ENCODE peak calls at places on chromosomes 11 and 22, in nine cellular contexts. O is upper lobe of left lung, W is ovary, C is kidney, Y is heart left ventricle, A is thoracic aorta, Z is uterus, S is body of pancreas, H is IMR-90. N is an unnamed sample.

GRCh38 chr11:131907371-131907770 is 537.0 kb downstream of the NTM start:
- DNase-seq in Y (no peak), S (no peak), W (no peak), H (no peak), A (no peak), Z (no peak), C (no peak), O (no peak), N (no peak)

GRCh38 chr11:77175869-77176539 is 48.0 kb downstream of the MYO7A start:
- DNase-seq in Z (no peak), C (peak; percentile 61), W (no peak), Y (peak; percentile 82), H (no peak), A (no peak), S (peak; percentile 53), O (no peak), N (no peak)

GRCh38 chr22:31036671-31037550 is 44.2 kb upstream of the SMTN start:
- DNase-seq in Y (no peak), A (no peak), O (no peak), W (peak; percentile 31), S (no peak), Z (peak; percentile 77), C (peak; percentile 69), H (peak; percentile 53), N (no peak)

GRCh38 chr11:90229791-90230190 is 6.9 kb upstream of the CHORDC1 start:
- DNase-seq in S (no peak), H (peak; percentile 23), C (no peak), A (no peak), W (no peak), Z (no peak), O (no peak), Y (no peak), N (no peak)

GRCh38 chr11:87035976-87036583 is 1.7 kb upstream of the TMEM135 start:
- DNase-seq in S (no peak), C (no peak), Y (no peak), O (no peak), A (no peak), H (no peak), W (no peak), Z (no peak), N (no peak)

GRCh38 chr22:19703869-19704268 is 10.4 kb upstream of the SEPTIN5 start:
- DNase-seq in O (peak; percentile 34), Y (no peak), W (no peak), Z (no peak), C (peak; percentile 42), S (no peak), H (no peak), A (no peak), N (no peak)

GRCh38 chr22:37907036-37907954 is 1.2 kb downstream of the MICALL1 start:
- DNase-seq in W (no peak), H (peak; percentile 15), Y (no peak), Z (no peak), C (peak; percentile 65), A (no peak), O (no peak), S (no peak), N (no peak)

GRCh38 chr11:67376421-67376820 is 3.0 kb upstream of the CLCF1 start:
- DNase-seq in H (no peak), Z (no peak), Y (no peak), W (no peak), S (no peak), C (no peak), O (no peak), A (no peak), N (no peak)

GRCh38 chr11:44110231-44110679 is 14.8 kb downstream of the EXT2 start:
- DNase-seq in H (peak; percentile 40), Z (peak; percentile 58), C (no peak), Y (peak; percentile 46), S (peak; percentile 54), W (peak; percentile 46), A (no peak), O (no peak), N (no peak)

GRCh38 chr11:119441898-119442243 is 18.9 kb upstream of the THY1 start:
- DNase-seq in A (no peak), S (no peak), H (no peak), Z (no peak), C (no peak), Y (peak; percentile 20), W (no peak), O (no peak), N (no peak)

GRCh38 chr11:34826384-34826726 is 89.8 kb downstream of the APIP start:
- DNase-seq in H (no peak), Z (no peak), S (no peak), A (no peak), W (no peak), Y (no peak), C (no peak), O (no peak), N (no peak)

GRCh38 chr11:111819161-111820058 is 52.0 kb downstream of the ALG9 start:
- DNase-seq in Y (no peak), A (no peak), C (no peak), Z (peak; percentile 51), O (no peak), W (no peak), S (peak; percentile 62), H (peak; percentile 82), N (no peak)

GRCh38 chr11:61749607-61750217 is 2.7 kb upstream of the MYRF start:
- DNase-seq in A (no peak), Y (no peak), C (peak; percentile 60), O (peak; percentile 56), W (no peak), H (no peak), Z (no peak), S (no peak), N (no peak)

GRCh38 chr11:8766043-8766992 is 83.7 kb downstream of the RPL27A start:
- DNase-seq in A (no peak), S (no peak), H (peak; percentile 52), W (no peak), Z (no peak), Y (no peak), O (no peak), C (no peak), N (no peak)

GRCh38 chr22:25903294-25903693 is 161.3 kb downstream of the MYO18B start:
- DNase-seq in Z (no peak), C (no peak), A (no peak), S (no peak), W (no peak), O (peak; percentile 6), Y (no peak), H (no peak), N (no peak)

GRCh38 chr11:65559951-65560537 is 1.9 kb upstream of the LTBP3 start:
- DNase-seq in A (peak; percentile 30), S (peak; percentile 48), W (no peak), H (peak; percentile 53), C (peak; percentile 64), Y (no peak), O (no peak), Z (peak; percentile 56), N (no peak)

GRCh38 chr11:106466441-106467190 is 389.2 kb downstream of the AASDHPPT start:
- DNase-seq in O (no peak), S (peak; percentile 18), W (no peak), Z (no peak), Y (no peak), H (peak; percentile 94), A (no peak), C (no peak), N (no peak)

DNA sequence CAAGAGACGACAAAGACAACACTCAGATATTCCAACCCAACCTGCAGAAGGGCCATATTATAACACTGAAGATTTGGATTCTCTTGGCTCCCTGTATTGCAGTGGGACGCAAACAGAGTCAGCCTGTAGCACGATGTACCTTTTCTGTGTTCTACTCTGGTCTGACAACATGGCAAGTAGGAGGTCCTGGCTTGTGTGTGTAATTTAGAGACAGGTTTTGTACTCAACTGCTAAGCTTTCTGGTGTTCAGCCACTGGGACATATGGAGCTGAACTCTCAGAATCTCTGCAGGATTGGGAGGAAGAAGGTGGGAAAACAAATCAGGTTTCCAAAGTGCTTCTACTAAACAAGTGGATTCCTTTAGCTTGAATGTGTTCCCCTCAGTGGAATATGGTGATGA is 192.4 kb upstream of the MTMR2 start:
- DNase-seq in C (no peak), W (no peak), O (no peak), A (no peak), Z (no peak), H (peak; percentile 40), S (no peak), Y (no peak), N (no peak)
- H3K9me3 ChIP-seq in C (no peaks in the 10 kb centered on the region), W (no peaks in the 10 kb centered on the region), O (no peaks in the 10 kb centered on the region), A (no peaks in the 10 kb centered on the region), Z (no peaks in the 10 kb centered on the region), H (no peaks in the 10 kb centered on the region), S (no peaks in the 10 kb centered on the region), Y (no peaks in the 10 kb centered on the region), N (no peaks in the 10 kb centered on the region)

GRCh38 chr11:20634044-20634443 is 34.6 kb downstream of the SLC6A5 start:
- DNase-seq in C (no peak), O (no peak), Y (no peak), W (no peak), S (no peak), A (no peak), Z (no peak), H (no peak), N (no peak)
- TF ChIP-seq CTCF in C (no peak), O (no peak), Y (no peak), W (no peak), S (no peak), A (no peak), Z (no peak), H (no peak), N (no peak)

DNA sequence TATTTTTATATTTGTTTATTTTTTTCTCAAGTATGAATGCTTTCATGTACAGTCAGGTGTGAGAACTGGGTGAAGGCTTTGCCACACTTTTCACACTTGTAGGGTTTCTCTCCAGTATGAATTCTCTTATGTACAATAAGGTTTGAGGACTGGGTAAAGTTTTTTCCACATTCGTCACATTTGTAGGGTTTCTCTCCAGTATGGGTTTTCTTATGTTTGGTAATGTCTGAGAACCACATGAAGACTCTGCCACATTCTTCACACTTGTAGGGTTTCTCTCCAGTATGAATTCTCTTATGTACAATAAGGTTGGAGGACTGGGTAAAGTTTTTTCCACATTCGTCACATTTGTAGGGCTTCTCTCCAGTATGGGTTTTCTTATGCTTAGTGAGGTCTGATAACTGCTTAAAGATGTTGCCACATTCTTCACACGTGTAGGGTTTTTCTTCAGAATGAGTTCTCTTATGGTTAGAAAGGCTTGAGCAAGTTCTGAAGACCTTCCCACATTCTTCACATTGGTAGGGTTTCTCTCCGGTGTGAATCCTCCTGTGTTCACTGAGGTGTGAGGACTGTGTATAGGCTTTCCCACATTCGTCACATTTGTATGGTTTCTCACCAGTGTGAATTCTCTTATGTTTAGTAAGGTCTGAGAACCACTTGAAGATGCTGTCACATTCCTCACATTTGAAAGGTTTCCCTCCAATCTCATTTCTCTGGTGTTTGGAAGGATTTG is 19.7 kb downstream of the ZNF195 start:
- DNase-seq in O (no peak), H (no peak), Z (no peak), Y (no peak), W (no peak), S (no peak), C (no peak), A (no peak), N (no peak)
- H3K9me3 ChIP-seq in O (peaks cover 83% of the 10 kb centered on the region), H (peaks cover 75% of the 10 kb centered on the region), Z (peaks cover 32% of the 10 kb centered on the region), Y (peaks cover 8% of the 10 kb centered on the region), W (no peaks in the 10 kb centered on the region), S (peaks cover 36% of the 10 kb centered on the region), C (peaks cover 73% of the 10 kb centered on the region), A (peaks cover 76% of the 10 kb centered on the region), N (peaks cover 92% of the 10 kb centered on the region)

DNA sequence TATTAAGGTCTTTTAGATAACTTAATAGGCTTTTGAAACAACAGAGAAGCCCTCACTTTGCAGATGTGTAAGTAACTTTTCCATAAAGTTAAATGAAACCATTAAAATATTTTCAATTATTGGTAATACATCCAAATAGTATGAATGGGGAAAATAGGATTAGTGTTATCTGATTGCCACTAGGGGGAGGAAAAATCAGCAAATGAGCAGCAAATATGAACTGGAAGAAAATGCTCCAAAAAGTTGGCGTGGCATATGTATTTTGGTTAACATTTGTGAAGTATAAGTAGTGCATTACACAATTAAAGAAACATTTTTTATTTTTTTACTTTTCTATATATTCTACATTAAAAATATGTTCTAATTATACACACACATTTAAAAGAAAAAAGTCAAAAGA is 259.8 kb upstream of the ANO5 start:
- DNase-seq in A (no peak), Z (no peak), W (no peak), C (no peak), O (no peak), H (no peak), S (no peak), Y (no peak), N (no peak)
- TF ChIP-seq CTCF in A (peak; percentile 33), Z (no peak), W (no peak), C (peak; percentile 41), O (no peak), H (no peak), S (peak; percentile 24), Y (peak; percentile 25), N (peak; percentile 54)

N was measured in right atrium auricular region.